ENCODE peak calls at places on chromosomes 3 and 15, in ten cellular contexts. One of them, this sample, is unnamed.

GRCh38 chr3:182220013-182220412 is 508.3 kb downstream of the SOX2 start:
- DNase-seq in fibroblast of the conjunctiva: no peak
- DNase-seq in T-helper 2 cell: no peak
- DNase-seq in HFFc6: no peak
- DNase-seq in activated CD4-positive, alpha-beta T cell treated with anti-CD3 and anti-CD28 coated beads for 1 hour: no peak
- DNase-seq in D341Med: no peak
- DNase-seq in HS-27A: no peak
- DNase-seq in stomach: no peak
- DNase-seq in epithelial cell of esophagus: no peak
- DNase-seq in stimulated activated CD4-positive, alpha-beta T cell treated with anti-CD3 and anti-CD28 coated beads, Interleukin-12 subunit alpha, Interleukin-12 subunit beta, amount 100 ng/mL, for 48 hours: no peak
- DNase-seq in this sample: no peak

GRCh38 chr3:24237971-24238767 is 256.5 kb downstream of the THRB start:
- DNase-seq in fibroblast of the conjunctiva: peak; percentile 87
- DNase-seq in T-helper 2 cell: peak; percentile 59
- DNase-seq in HFFc6: peak; percentile 99
- DNase-seq in activated CD4-positive, alpha-beta T cell treated with anti-CD3 and anti-CD28 coated beads for 1 hour: no peak
- DNase-seq in D341Med: peak; percentile 74
- DNase-seq in HS-27A: peak; percentile 93
- DNase-seq in stomach: no peak
- DNase-seq in epithelial cell of esophagus: peak; percentile 90
- DNase-seq in stimulated activated CD4-positive, alpha-beta T cell treated with anti-CD3 and anti-CD28 coated beads, Interleukin-12 subunit alpha, Interleukin-12 subunit beta, amount 100 ng/mL, for 48 hours: no peak
- DNase-seq in this sample: no peak

GRCh38 chr15:70357453-70357852 is 259.7 kb upstream of the TLE3 start:
- DNase-seq in fibroblast of the conjunctiva: no peak
- DNase-seq in T-helper 2 cell: no peak
- DNase-seq in HFFc6: no peak
- DNase-seq in activated CD4-positive, alpha-beta T cell treated with anti-CD3 and anti-CD28 coated beads for 1 hour: no peak
- DNase-seq in D341Med: no peak
- DNase-seq in HS-27A: no peak
- DNase-seq in stomach: no peak
- DNase-seq in epithelial cell of esophagus: no peak
- DNase-seq in stimulated activated CD4-positive, alpha-beta T cell treated with anti-CD3 and anti-CD28 coated beads, Interleukin-12 subunit alpha, Interleukin-12 subunit beta, amount 100 ng/mL, for 48 hours: no peak
- DNase-seq in this sample: no peak

GRCh38 chr15:59746777-59747176 is 57.7 kb upstream of the BNIP2 start:
- DNase-seq in fibroblast of the conjunctiva: no peak
- DNase-seq in T-helper 2 cell: no peak
- DNase-seq in HFFc6: no peak
- DNase-seq in activated CD4-positive, alpha-beta T cell treated with anti-CD3 and anti-CD28 coated beads for 1 hour: no peak
- DNase-seq in D341Med: no peak
- DNase-seq in HS-27A: no peak
- DNase-seq in stomach: no peak
- DNase-seq in epithelial cell of esophagus: no peak
- DNase-seq in stimulated activated CD4-positive, alpha-beta T cell treated with anti-CD3 and anti-CD28 coated beads, Interleukin-12 subunit alpha, Interleukin-12 subunit beta, amount 100 ng/mL, for 48 hours: no peak
- DNase-seq in this sample: no peak

GRCh38 chr3:114608293-114608692 is 314.5 kb downstream of the TIGIT start:
- DNase-seq in fibroblast of the conjunctiva: peak; percentile 18
- DNase-seq in T-helper 2 cell: no peak
- DNase-seq in HFFc6: peak; percentile 83
- DNase-seq in activated CD4-positive, alpha-beta T cell treated with anti-CD3 and anti-CD28 coated beads for 1 hour: no peak
- DNase-seq in D341Med: no peak
- DNase-seq in HS-27A: peak; percentile 82
- DNase-seq in stomach: no peak
- DNase-seq in epithelial cell of esophagus: peak; percentile 54
- DNase-seq in stimulated activated CD4-positive, alpha-beta T cell treated with anti-CD3 and anti-CD28 coated beads, Interleukin-12 subunit alpha, Interleukin-12 subunit beta, amount 100 ng/mL, for 48 hours: no peak
- DNase-seq in this sample: no peak

GRCh38 chr15:67462802-67463201 is 58.1 kb upstream of the C15orf61 start:
- DNase-seq in fibroblast of the conjunctiva: no peak
- DNase-seq in T-helper 2 cell: no peak
- DNase-seq in HFFc6: no peak
- DNase-seq in activated CD4-positive, alpha-beta T cell treated with anti-CD3 and anti-CD28 coated beads for 1 hour: no peak
- DNase-seq in D341Med: no peak
- DNase-seq in HS-27A: no peak
- DNase-seq in stomach: no peak
- DNase-seq in epithelial cell of esophagus: no peak
- DNase-seq in stimulated activated CD4-positive, alpha-beta T cell treated with anti-CD3 and anti-CD28 coated beads, Interleukin-12 subunit alpha, Interleukin-12 subunit beta, amount 100 ng/mL, for 48 hours: no peak
- DNase-seq in this sample: no peak

GRCh38 chr3:133374706-133375105 is 25.1 kb upstream of the BFSP2 start:
- DNase-seq in fibroblast of the conjunctiva: no peak
- DNase-seq in T-helper 2 cell: no peak
- DNase-seq in HFFc6: no peak
- DNase-seq in activated CD4-positive, alpha-beta T cell treated with anti-CD3 and anti-CD28 coated beads for 1 hour: no peak
- DNase-seq in D341Med: no peak
- DNase-seq in HS-27A: no peak
- DNase-seq in stomach: no peak
- DNase-seq in epithelial cell of esophagus: no peak
- DNase-seq in stimulated activated CD4-positive, alpha-beta T cell treated with anti-CD3 and anti-CD28 coated beads, Interleukin-12 subunit alpha, Interleukin-12 subunit beta, amount 100 ng/mL, for 48 hours: no peak
- DNase-seq in this sample: no peak

GRCh38 chr3:44862221-44862637 is 517 bp downstream of the TMEM42 start:
- DNase-seq in fibroblast of the conjunctiva: no peak
- DNase-seq in T-helper 2 cell: peak; percentile 52
- DNase-seq in HFFc6: peak; percentile 7
- DNase-seq in activated CD4-positive, alpha-beta T cell treated with anti-CD3 and anti-CD28 coated beads for 1 hour: peak; percentile 15
- DNase-seq in D341Med: no peak
- DNase-seq in HS-27A: peak; percentile 20
- DNase-seq in stomach: no peak
- DNase-seq in epithelial cell of esophagus: peak; percentile 33
- DNase-seq in stimulated activated CD4-positive, alpha-beta T cell treated with anti-CD3 and anti-CD28 coated beads, Interleukin-12 subunit alpha, Interleukin-12 subunit beta, amount 100 ng/mL, for 48 hours: no peak
- DNase-seq in this sample: no peak

GRCh38 chr15:45630958-45631691 is 3.7 kb upstream of the SQOR start:
- DNase-seq in fibroblast of the conjunctiva: peak; percentile 68
- DNase-seq in T-helper 2 cell: no peak
- DNase-seq in HFFc6: peak; percentile 92
- DNase-seq in activated CD4-positive, alpha-beta T cell treated with anti-CD3 and anti-CD28 coated beads for 1 hour: no peak
- DNase-seq in D341Med: no peak
- DNase-seq in HS-27A: no peak
- DNase-seq in stomach: no peak
- DNase-seq in epithelial cell of esophagus: peak; percentile 98
- DNase-seq in stimulated activated CD4-positive, alpha-beta T cell treated with anti-CD3 and anti-CD28 coated beads, Interleukin-12 subunit alpha, Interleukin-12 subunit beta, amount 100 ng/mL, for 48 hours: no peak
- DNase-seq in this sample: no peak

GRCh38 chr3:169494982-169495381 is 168.5 kb downstream of the MECOM start:
- DNase-seq in fibroblast of the conjunctiva: no peak
- DNase-seq in T-helper 2 cell: no peak
- DNase-seq in HFFc6: no peak
- DNase-seq in activated CD4-positive, alpha-beta T cell treated with anti-CD3 and anti-CD28 coated beads for 1 hour: no peak
- DNase-seq in D341Med: no peak
- DNase-seq in HS-27A: no peak
- DNase-seq in stomach: no peak
- DNase-seq in epithelial cell of esophagus: no peak
- DNase-seq in stimulated activated CD4-positive, alpha-beta T cell treated with anti-CD3 and anti-CD28 coated beads, Interleukin-12 subunit alpha, Interleukin-12 subunit beta, amount 100 ng/mL, for 48 hours: no peak
- DNase-seq in this sample: no peak

GRCh38 chr3:31903686-31904431 is 77.2 kb downstream of the OSBPL10 start:
- DNase-seq in fibroblast of the conjunctiva: no peak
- DNase-seq in T-helper 2 cell: no peak
- DNase-seq in HFFc6: no peak
- DNase-seq in activated CD4-positive, alpha-beta T cell treated with anti-CD3 and anti-CD28 coated beads for 1 hour: no peak
- DNase-seq in D341Med: no peak
- DNase-seq in HS-27A: no peak
- DNase-seq in stomach: no peak
- DNase-seq in epithelial cell of esophagus: peak; percentile 53
- DNase-seq in stimulated activated CD4-positive, alpha-beta T cell treated with anti-CD3 and anti-CD28 coated beads, Interleukin-12 subunit alpha, Interleukin-12 subunit beta, amount 100 ng/mL, for 48 hours: no peak
- DNase-seq in this sample: no peak

GRCh38 chr3:12707425-12707824 is 43.5 kb upstream of the RAF1 start:
- DNase-seq in fibroblast of the conjunctiva: no peak
- DNase-seq in T-helper 2 cell: no peak
- DNase-seq in HFFc6: no peak
- DNase-seq in activated CD4-positive, alpha-beta T cell treated with anti-CD3 and anti-CD28 coated beads for 1 hour: no peak
- DNase-seq in D341Med: no peak
- DNase-seq in HS-27A: no peak
- DNase-seq in stomach: no peak
- DNase-seq in epithelial cell of esophagus: peak; percentile 78
- DNase-seq in stimulated activated CD4-positive, alpha-beta T cell treated with anti-CD3 and anti-CD28 coated beads, Interleukin-12 subunit alpha, Interleukin-12 subunit beta, amount 100 ng/mL, for 48 hours: no peak
- DNase-seq in this sample: no peak

GRCh38 chr15:59060348-59060747 is 44.6 kb upstream of the CCNB2 start:
- DNase-seq in fibroblast of the conjunctiva: no peak
- DNase-seq in T-helper 2 cell: no peak
- DNase-seq in HFFc6: no peak
- DNase-seq in activated CD4-positive, alpha-beta T cell treated with anti-CD3 and anti-CD28 coated beads for 1 hour: no peak
- DNase-seq in D341Med: no peak
- DNase-seq in HS-27A: no peak
- DNase-seq in stomach: no peak
- DNase-seq in epithelial cell of esophagus: peak; percentile 61
- DNase-seq in stimulated activated CD4-positive, alpha-beta T cell treated with anti-CD3 and anti-CD28 coated beads, Interleukin-12 subunit alpha, Interleukin-12 subunit beta, amount 100 ng/mL, for 48 hours: no peak
- DNase-seq in this sample: no peak

GRCh38 chr3:114214542-114215341 is 22.6 kb downstream of the ZNF80 start:
- DNase-seq in fibroblast of the conjunctiva: no peak
- DNase-seq in T-helper 2 cell: peak; percentile 99
- DNase-seq in HFFc6: no peak
- DNase-seq in activated CD4-positive, alpha-beta T cell treated with anti-CD3 and anti-CD28 coated beads for 1 hour: no peak
- DNase-seq in D341Med: no peak
- DNase-seq in HS-27A: no peak
- DNase-seq in stomach: no peak
- DNase-seq in epithelial cell of esophagus: no peak
- DNase-seq in stimulated activated CD4-positive, alpha-beta T cell treated with anti-CD3 and anti-CD28 coated beads, Interleukin-12 subunit alpha, Interleukin-12 subunit beta, amount 100 ng/mL, for 48 hours: no peak
- DNase-seq in this sample: peak; percentile 52

GRCh38 chr3:41364736-41365135 is 165.4 kb downstream of the CTNNB1 start:
- DNase-seq in fibroblast of the conjunctiva: no peak
- DNase-seq in T-helper 2 cell: no peak
- DNase-seq in HFFc6: peak; percentile 19
- DNase-seq in activated CD4-positive, alpha-beta T cell treated with anti-CD3 and anti-CD28 coated beads for 1 hour: no peak
- DNase-seq in D341Med: no peak
- DNase-seq in HS-27A: no peak
- DNase-seq in stomach: no peak
- DNase-seq in epithelial cell of esophagus: no peak
- DNase-seq in stimulated activated CD4-positive, alpha-beta T cell treated with anti-CD3 and anti-CD28 coated beads, Interleukin-12 subunit alpha, Interleukin-12 subunit beta, amount 100 ng/mL, for 48 hours: no peak
- DNase-seq in this sample: no peak

GRCh38 chr3:115388825-115389224 is 234.5 kb upstream of the GAP43 start:
- DNase-seq in fibroblast of the conjunctiva: no peak
- DNase-seq in T-helper 2 cell: no peak
- DNase-seq in HFFc6: no peak
- DNase-seq in activated CD4-positive, alpha-beta T cell treated with anti-CD3 and anti-CD28 coated beads for 1 hour: no peak
- DNase-seq in D341Med: no peak
- DNase-seq in HS-27A: no peak
- DNase-seq in stomach: no peak
- DNase-seq in epithelial cell of esophagus: no peak
- DNase-seq in stimulated activated CD4-positive, alpha-beta T cell treated with anti-CD3 and anti-CD28 coated beads, Interleukin-12 subunit alpha, Interleukin-12 subunit beta, amount 100 ng/mL, for 48 hours: no peak
- DNase-seq in this sample: no peak

GRCh38 chr3:196220587-196220986 is 4.3 kb downstream of the SLC51A start:
- DNase-seq in fibroblast of the conjunctiva: no peak
- DNase-seq in T-helper 2 cell: no peak
- DNase-seq in HFFc6: no peak
- DNase-seq in activated CD4-positive, alpha-beta T cell treated with anti-CD3 and anti-CD28 coated beads for 1 hour: no peak
- DNase-seq in D341Med: no peak
- DNase-seq in HS-27A: no peak
- DNase-seq in stomach: no peak
- DNase-seq in epithelial cell of esophagus: peak; percentile 62
- DNase-seq in stimulated activated CD4-positive, alpha-beta T cell treated with anti-CD3 and anti-CD28 coated beads, Interleukin-12 subunit alpha, Interleukin-12 subunit beta, amount 100 ng/mL, for 48 hours: no peak
- DNase-seq in this sample: no peak

GRCh38 chr3:23183731-23184130 is 19.4 kb upstream of the UBE2E2 start:
- DNase-seq in fibroblast of the conjunctiva: peak; percentile 47
- DNase-seq in T-helper 2 cell: no peak
- DNase-seq in HFFc6: peak; percentile 52
- DNase-seq in activated CD4-positive, alpha-beta T cell treated with anti-CD3 and anti-CD28 coated beads for 1 hour: no peak
- DNase-seq in D341Med: peak; percentile 44
- DNase-seq in HS-27A: no peak
- DNase-seq in stomach: peak; percentile 40
- DNase-seq in epithelial cell of esophagus: peak; percentile 73
- DNase-seq in stimulated activated CD4-positive, alpha-beta T cell treated with anti-CD3 and anti-CD28 coated beads, Interleukin-12 subunit alpha, Interleukin-12 subunit beta, amount 100 ng/mL, for 48 hours: no peak
- DNase-seq in this sample: no peak

GRCh38 chr3:166560253-166560652 is 723.0 kb upstream of the BCHE start:
- DNase-seq in fibroblast of the conjunctiva: no peak
- DNase-seq in T-helper 2 cell: no peak
- DNase-seq in HFFc6: no peak
- DNase-seq in activated CD4-positive, alpha-beta T cell treated with anti-CD3 and anti-CD28 coated beads for 1 hour: no peak
- DNase-seq in D341Med: no peak
- DNase-seq in HS-27A: no peak
- DNase-seq in stomach: no peak
- DNase-seq in epithelial cell of esophagus: no peak
- DNase-seq in stimulated activated CD4-positive, alpha-beta T cell treated with anti-CD3 and anti-CD28 coated beads, Interleukin-12 subunit alpha, Interleukin-12 subunit beta, amount 100 ng/mL, for 48 hours: no peak
- DNase-seq in this sample: no peak

This sample was measured in NK-92 treated with Interleukin-12 subunit alpha and Interleukin-12 subunit beta, amount 100 ng/mL, for 24 hours.